ENCODE peak calls at places on chromosomes 1 and 21, in six cellular contexts. G is GM12865; U is OCI-LY7; B is left ventricle myocardium inferior; S is ovary; H is CD8-positive, alpha-beta T cell. J is an unnamed sample.

GRCh38 chr1:234696986-234697385 is 87.0 kb upstream of the IRF2BP2 start:
- DNase-seq in G (peak), U (no peak), B (no peak), S (no peak), H (no peak), J (no peak)

GRCh38 chr1:237358555-237358954 is 316.6 kb downstream of the RYR2 start:
- DNase-seq in G (no peak), U (no peak), B (no peak), S (no peak), H (no peak), J (no peak)

GRCh38 chr21:42411197-42411869 is 7.6 kb downstream of the UBASH3A start:
- DNase-seq in G (no peak), U (peak), B (no peak), S (no peak), H (no peak), J (no peak)

GRCh38 chr1:237640011-237640671 is 250.6 kb downstream of the ZP4 start:
- DNase-seq in G (no peak), U (no peak), B (no peak), S (no peak), H (no peak), J (no peak)

GRCh38 chr21:42419845-42420244 is 16.1 kb downstream of the UBASH3A start:
- DNase-seq in G (no peak), U (no peak), B (no peak), S (no peak), H (no peak), J (no peak)

GRCh38 chr1:83799474-83800085 is 199.4 kb downstream of the TTLL7 start:
- DNase-seq in G (no peak), U (no peak), B (no peak), S (no peak), H (no peak), J (no peak)

GRCh38 chr1:244211559-244211944 is 160.5 kb downstream of the ZBTB18 start:
- DNase-seq in G (no peak), U (no peak), B (no peak), S (no peak), H (no peak), J (peak)

GRCh38 chr1:98516306-98516705 is 145.2 kb upstream of the SNX7 start:
- DNase-seq in G (no peak), U (no peak), B (no peak), S (no peak), H (no peak), J (no peak)

GRCh38 chr21:27369962-27370578 is 403.2 kb upstream of the ADAMTS5 start:
- DNase-seq in G (no peak), U (no peak), B (no peak), S (no peak), H (no peak), J (no peak)

GRCh38 chr1:61226791-61227567 is 144.6 kb downstream of the NFIA start:
- DNase-seq in G (no peak), U (no peak), B (no peak), S (no peak), H (no peak), J (no peak)

GRCh38 chr1:173432331-173432730 is 44.8 kb upstream of the PRDX6 start:
- DNase-seq in G (no peak), U (no peak), B (no peak), S (no peak), H (no peak), J (no peak)

GRCh38 chr1:17359031-17359430 is 13.0 kb upstream of the PADI6 start:
- DNase-seq in G (no peak), U (no peak), B (no peak), S (no peak), H (no peak), J (no peak)

GRCh38 chr1:202343652-202344349 is 2.1 kb upstream of the UBE2T start:
- DNase-seq in G (peak), U (peak), B (no peak), S (no peak), H (no peak), J (no peak)

GRCh38 chr1:117534995-117535467 is 70.8 kb upstream of the TENT5C start:
- DNase-seq in G (peak), U (peak), B (no peak), S (peak), H (peak), J (no peak)

GRCh38 chr1:23422955-23423354 is 1.6 kb downstream of the TCEA3 start:
- DNase-seq in G (no peak), U (no peak), B (no peak), S (no peak), H (no peak), J (no peak)

GRCh38 chr1:238123201-238123600 is 232.5 kb upstream of the ZP4 start:
- DNase-seq in G (no peak), U (no peak), B (no peak), S (no peak), H (no peak), J (no peak)

GRCh38 chr1:2801535-2802291 is at the start of gene TTC34:
- DNase-seq in G (peak), U (peak), B (no peak), S (no peak), H (peak), J (no peak)

GRCh38 chr1:174040387-174040786 is 18.2 kb upstream of the RC3H1 start:
- DNase-seq in G (no peak), U (no peak), B (no peak), S (no peak), H (no peak), J (no peak)

GRCh38 chr1:190169311-190170067 is 308.2 kb downstream of the BRINP3 start:
- DNase-seq in G (no peak), U (no peak), B (no peak), S (no peak), H (no peak), J (no peak)

GRCh38 chr1:91673603-91674002 is 173.0 kb downstream of the CDC7 start:
- DNase-seq in G (peak), U (no peak), B (no peak), S (no peak), H (no peak), J (no peak)

GRCh38 chr1:165039996-165040395 is 316.5 kb downstream of the LMX1A start:
- DNase-seq in G (no peak), U (no peak), B (no peak), S (no peak), H (no peak), J (no peak)

GRCh38 chr21:43273708-43274021 is 104.9 kb downstream of the CRYAA start:
- DNase-seq in G (peak), U (no peak), B (no peak), S (no peak), H (no peak), J (no peak)

GRCh38 chr1:11730429-11730861 is 5.5 kb upstream of the AGTRAP start:
- DNase-seq in G (peak), U (peak), B (no peak), S (no peak), H (peak), J (no peak)

GRCh38 chr21:28775071-28775470 is 217.6 kb downstream of the LTN1 start:
- DNase-seq in G (no peak), U (no peak), B (no peak), S (no peak), H (no peak), J (no peak)

GRCh38 chr1:152946248-152946647 is 758 bp upstream of the SPRR5 start:
- DNase-seq in G (no peak), U (no peak), B (no peak), S (no peak), H (no peak), J (no peak)

GRCh38 chr1:66156144-66156543 is 363.4 kb downstream of the PDE4B start:
- DNase-seq in G (no peak), U (no peak), B (no peak), S (no peak), H (no peak), J (no peak)

GRCh38 chr1:182340233-182341058 is 51.1 kb downstream of the GLUL start:
- DNase-seq in G (no peak), U (no peak), B (no peak), S (no peak), H (no peak), J (no peak)

GRCh38 chr1:22636927-22637326 is 499 bp downstream of the C1QA start:
- DNase-seq in G (no peak), U (no peak), B (no peak), S (no peak), H (no peak), J (no peak)

GRCh38 chr1:174743654-174744561 is 255.8 kb upstream of the CACYBP start:
- DNase-seq in G (peak), U (peak), B (no peak), S (no peak), H (no peak), J (no peak)

GRCh38 chr1:13801232-13801631 is 101.2 kb downstream of the PRDM2 start:
- DNase-seq in G (no peak), U (no peak), B (no peak), S (no peak), H (no peak), J (no peak)

DNA sequence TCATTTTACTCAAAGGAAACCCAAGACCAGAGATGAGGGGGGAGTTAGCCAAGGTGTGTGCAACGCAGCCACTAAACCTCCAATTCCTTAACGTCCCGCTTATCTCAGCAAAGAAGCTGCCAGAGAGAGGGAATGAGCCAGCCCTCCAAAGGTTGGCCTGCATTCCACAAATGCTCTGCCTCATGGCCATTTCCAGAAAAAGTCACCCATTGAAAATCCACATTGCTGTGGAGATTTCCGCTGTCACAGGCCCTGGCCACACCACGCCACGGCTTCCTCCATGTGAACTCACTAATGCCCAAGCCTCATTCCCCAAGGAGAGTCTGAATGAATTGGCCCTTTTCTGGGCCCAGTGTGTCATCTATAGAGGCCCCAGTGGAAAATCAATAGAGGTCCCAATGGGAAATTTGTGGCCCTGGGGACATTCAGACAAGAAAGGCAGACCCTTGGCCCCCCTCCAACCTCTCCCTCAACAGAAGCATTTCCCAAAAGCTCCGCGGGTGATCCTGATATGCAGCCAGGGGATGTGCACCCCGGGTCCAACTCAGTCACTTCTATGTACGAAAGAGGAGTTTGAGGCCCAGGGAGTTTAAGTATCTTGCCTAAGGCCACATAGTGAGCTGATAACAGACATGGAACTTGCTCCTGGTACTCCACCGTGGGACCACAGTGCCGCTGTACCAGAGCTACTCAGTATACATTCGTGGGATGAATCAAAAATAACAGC is 8.8 kb downstream of the EPHA2 start:
- DNase-seq in G (no peak), U (no peak), B (no peak), S (no peak), H (no peak), J (no peak)
- H3K4me3 ChIP-seq in G (no peak), U (no peak), B (peak), S (no peak), H (no peak), J (no peak)

GRCh38 chr1:214446772-214447556 is 104.4 kb downstream of the PTPN14 start:
- DNase-seq in G (peak), U (no peak), B (no peak), S (no peak), H (no peak), J (no peak)
- H3K4me3 ChIP-seq in G (no peak), U (no peak), B (no peak), S (no peak), H (no peak), J (no peak)

DNA sequence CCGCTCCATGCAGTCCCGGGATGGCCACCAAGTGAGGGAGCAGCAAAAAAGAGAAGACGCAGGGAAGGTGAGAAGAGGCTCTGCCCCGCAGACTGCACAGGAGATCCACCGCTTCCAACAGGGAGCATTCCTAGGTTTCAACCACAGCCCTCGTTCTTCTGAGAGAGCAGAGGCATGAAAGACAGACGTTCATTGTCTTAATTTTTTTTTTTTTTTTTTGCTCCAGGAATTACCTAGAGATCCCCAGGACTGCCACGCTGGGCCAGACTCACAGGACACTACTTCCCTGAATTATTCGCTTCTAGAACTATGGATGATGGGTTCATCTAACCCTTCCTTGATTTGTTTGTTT is 33.2 kb upstream of the VASH2 start:
- DNase-seq in G (no peak), U (no peak), B (no peak), S (no peak), H (no peak), J (no peak)
- H3K4me3 ChIP-seq in G (no peak), U (no peak), B (peak), S (no peak), H (no peak), J (no peak)

DNA sequence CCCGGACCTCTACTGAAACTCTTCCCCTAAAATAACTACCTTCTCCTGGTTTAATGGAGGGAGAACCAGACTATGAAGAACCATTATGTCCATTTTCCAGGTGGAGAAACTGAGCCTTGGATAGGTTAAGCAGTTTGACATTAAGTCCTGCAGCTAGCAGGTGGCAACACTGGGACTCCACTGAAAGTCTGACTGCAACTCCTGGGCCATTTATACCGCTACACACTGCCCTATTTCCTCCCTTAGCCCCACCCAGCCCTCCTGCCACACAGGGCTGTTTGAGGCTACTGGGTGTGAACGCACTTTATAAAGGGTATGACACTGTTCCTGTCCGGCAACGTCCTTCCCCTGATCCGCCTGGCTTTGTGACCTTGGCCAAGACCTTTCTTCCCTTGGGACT is 511 bp upstream of the INPP5B start:
- DNase-seq in G (peak), U (peak), B (no peak), S (peak), H (no peak), J (no peak)
- H3K4me3 ChIP-seq in G (peak), U (peak), B (peak), S (peak), H (peak), J (peak)

DNA sequence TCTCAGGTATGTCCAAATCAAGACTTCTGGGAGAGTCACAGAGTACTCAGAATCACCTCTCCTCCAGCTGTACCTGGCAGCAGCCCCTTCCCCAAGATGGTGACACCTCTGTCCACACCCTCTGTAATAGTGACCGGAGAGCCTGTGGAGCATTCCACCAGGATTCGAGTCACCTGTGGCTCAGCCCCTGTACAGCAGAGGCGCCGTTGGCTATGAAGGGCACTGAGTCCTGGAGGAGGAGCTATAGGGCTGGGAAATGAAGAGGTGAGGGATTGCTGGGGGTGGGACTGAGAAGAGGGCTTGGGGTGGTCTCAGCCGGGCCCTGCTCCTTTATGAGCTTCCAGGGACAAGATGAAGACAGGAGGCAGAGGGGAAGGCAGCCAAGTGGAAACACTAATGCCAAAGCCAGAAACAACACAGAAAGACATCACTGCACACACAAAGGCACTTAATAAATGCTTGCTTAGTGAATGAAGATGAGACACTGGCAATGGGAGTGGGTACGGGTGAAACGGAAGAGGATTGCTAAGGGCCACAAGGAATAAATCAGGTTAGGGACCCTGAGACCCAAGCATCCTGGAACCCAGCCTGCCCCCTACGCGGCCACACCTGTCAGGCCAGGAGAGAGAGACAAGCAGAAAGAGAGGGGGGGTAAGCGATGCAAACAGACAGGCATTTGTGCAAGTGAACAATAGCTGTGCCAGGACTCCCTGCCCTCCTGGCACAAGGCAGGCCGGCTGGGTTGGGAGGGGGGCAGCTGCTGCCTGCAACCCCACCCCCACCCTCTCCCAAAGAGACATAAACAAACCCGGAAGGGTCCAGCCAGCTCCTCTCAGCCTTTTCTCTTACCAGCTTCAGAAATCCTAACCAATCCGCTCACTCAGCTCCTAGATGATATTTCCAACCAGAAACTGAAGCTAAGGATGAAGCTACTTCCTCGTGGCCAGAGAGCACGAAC is 3.9 kb downstream of the ARHGEF2 start:
- DNase-seq in G (no peak), U (no peak), B (no peak), S (no peak), H (no peak), J (no peak)
- H3K4me3 ChIP-seq in G (peak), U (peak), B (peak), S (peak), H (peak), J (peak)

GRCh38 chr1:77438239-77438913 is 156.6 kb downstream of the AK5 start:
- DNase-seq in G (no peak), U (no peak), B (no peak), S (no peak), H (no peak), J (no peak)
- H3K4me3 ChIP-seq in G (no peak), U (no peak), B (no peak), S (no peak), H (peak), J (peak)

GRCh38 chr1:8891405-8891804 is 12.9 kb upstream of the ENO1 start:
- DNase-seq in G (no peak), U (no peak), B (no peak), S (no peak), H (no peak), J (no peak)

GRCh38 chr1:8886589-8886988 is 8.1 kb upstream of the ENO1 start:
- DNase-seq in G (no peak), U (no peak), B (no peak), S (no peak), H (no peak), J (no peak)

GRCh38 chr1:8892026-8892425 is 13.5 kb upstream of the ENO1 start:
- DNase-seq in G (no peak), U (no peak), B (no peak), S (no peak), H (no peak), J (no peak)

GRCh38 chr1:8889103-8889846 is 10.8 kb upstream of the ENO1 start:
- DNase-seq in G (no peak), U (no peak), B (no peak), S (no peak), H (no peak), J (no peak)

GRCh38 chr1:8889925-8890785 is 11.7 kb upstream of the ENO1 start:
- DNase-seq in G (no peak), U (no peak), B (peak), S (peak), H (no peak), J (peak)
- H3K4me3 ChIP-seq in G (no peak), U (no peak), B (peak), S (peak), H (no peak), J (peak)

GRCh38 chr1:35555212-35555584 is 2.0 kb downstream of the KIAA0319L start:
- DNase-seq in G (no peak), U (no peak), B (no peak), S (no peak), H (no peak), J (no peak)
- H3K4me3 ChIP-seq in G (no peak), U (no peak), B (peak), S (no peak), H (no peak), J (no peak)